ENCODE peak calls at places on chromosomes 1 and 21, in eight cellular contexts. H is HepG2; Z is Jurkat, Clone E6-1; V is ovary; W is IMR-90; G is AG04450; T is neuronal stem cell; J is fibroblast of lung. P is an unnamed sample.

GRCh38 chr1:17596651-17597509 is 57.4 kb downstream of the ARHGEF10L start:
- DNase-seq in Z (no peak), W (no peak), T (no peak), G (no peak), H (no peak), J (no peak), V (no peak), P (no peak)

GRCh38 chr1:54955359-54955758 is 25.1 kb upstream of the TMEM61 start:
- DNase-seq in H (no peak), J (peak; percentile 15), V (no peak), W (peak; percentile 48), Z (no peak), T (no peak), G (no peak), P (peak; percentile 59)

GRCh38 chr21:36613064-36613463 is 85.9 kb upstream of the SIM2 start:
- DNase-seq in V (no peak), T (no peak), Z (no peak), G (peak; percentile 24), J (peak; percentile 49), H (peak; percentile 49), W (peak; percentile 79), P (peak; percentile 67)

GRCh38 chr21:35095859-35096291 is 46.8 kb upstream of the RUNX1 start:
- DNase-seq in H (no peak), V (no peak), Z (no peak), J (peak; percentile 77), T (no peak), W (peak; percentile 47), G (no peak), P (no peak)

GRCh38 chr1:76426606-76427005 is 352.1 kb downstream of the ST6GALNAC3 start:
- DNase-seq in G (no peak), H (no peak), V (no peak), Z (no peak), W (peak; percentile 28), J (peak; percentile 47), T (no peak), P (no peak)

GRCh38 chr1:114156538-114157274 is 3.0 kb upstream of the SYT6 start:
- DNase-seq in J (no peak), H (no peak), T (no peak), V (no peak), Z (no peak), G (no peak), W (no peak), P (no peak)

GRCh38 chr1:90043573-90043972 is 48.7 kb downstream of the ZNF326 start:
- DNase-seq in V (no peak), H (no peak), J (no peak), T (no peak), G (no peak), W (no peak), Z (no peak), P (no peak)

GRCh38 chr1:21955058-21955457 is 17.9 kb upstream of the HSPG2 start:
- DNase-seq in J (no peak), G (no peak), T (no peak), H (no peak), V (no peak), W (no peak), Z (no peak), P (no peak)

GRCh38 chr1:54413295-54413694 is 7.1 kb upstream of the SSBP3 start:
- DNase-seq in Z (peak; percentile 80), H (peak; percentile 39), G (peak; percentile 7), W (peak; percentile 62), T (no peak), J (peak; percentile 46), V (peak; percentile 59), P (peak; percentile 30)

GRCh38 chr1:177334276-177334675 is 163.5 kb downstream of the BRINP2 start:
- DNase-seq in H (no peak), G (no peak), T (no peak), W (no peak), V (no peak), Z (peak; percentile 6), J (no peak), P (no peak)

GRCh38 chr21:36603221-36603620 is 95.7 kb upstream of the SIM2 start:
- DNase-seq in G (no peak), W (no peak), Z (peak; percentile 57), J (no peak), H (no peak), T (no peak), V (no peak), P (no peak)

GRCh38 chr1:38826262-38826661 is 33.3 kb downstream of the RRAGC start:
- DNase-seq in G (no peak), H (no peak), Z (no peak), J (no peak), W (no peak), T (no peak), V (no peak), P (no peak)

GRCh38 chr1:1041873-1042272 is 22.0 kb downstream of the AGRN start:
- DNase-seq in Z (no peak), T (no peak), H (no peak), W (no peak), J (no peak), G (no peak), V (no peak), P (no peak)

GRCh38 chr1:1041092-1041503 is 21.2 kb downstream of the AGRN start:
- DNase-seq in T (no peak), H (no peak), J (no peak), V (no peak), G (no peak), Z (no peak), W (no peak), P (no peak)

GRCh38 chr1:1038694-1039093 is 18.8 kb downstream of the AGRN start:
- DNase-seq in W (no peak), V (no peak), G (no peak), T (no peak), J (no peak), Z (no peak), H (no peak), P (no peak)

GRCh38 chr1:1039145-1039910 is 19.4 kb downstream of the AGRN start:
- DNase-seq in W (no peak), J (no peak), H (no peak), V (no peak), T (no peak), G (no peak), Z (no peak), P (no peak)

DNA sequence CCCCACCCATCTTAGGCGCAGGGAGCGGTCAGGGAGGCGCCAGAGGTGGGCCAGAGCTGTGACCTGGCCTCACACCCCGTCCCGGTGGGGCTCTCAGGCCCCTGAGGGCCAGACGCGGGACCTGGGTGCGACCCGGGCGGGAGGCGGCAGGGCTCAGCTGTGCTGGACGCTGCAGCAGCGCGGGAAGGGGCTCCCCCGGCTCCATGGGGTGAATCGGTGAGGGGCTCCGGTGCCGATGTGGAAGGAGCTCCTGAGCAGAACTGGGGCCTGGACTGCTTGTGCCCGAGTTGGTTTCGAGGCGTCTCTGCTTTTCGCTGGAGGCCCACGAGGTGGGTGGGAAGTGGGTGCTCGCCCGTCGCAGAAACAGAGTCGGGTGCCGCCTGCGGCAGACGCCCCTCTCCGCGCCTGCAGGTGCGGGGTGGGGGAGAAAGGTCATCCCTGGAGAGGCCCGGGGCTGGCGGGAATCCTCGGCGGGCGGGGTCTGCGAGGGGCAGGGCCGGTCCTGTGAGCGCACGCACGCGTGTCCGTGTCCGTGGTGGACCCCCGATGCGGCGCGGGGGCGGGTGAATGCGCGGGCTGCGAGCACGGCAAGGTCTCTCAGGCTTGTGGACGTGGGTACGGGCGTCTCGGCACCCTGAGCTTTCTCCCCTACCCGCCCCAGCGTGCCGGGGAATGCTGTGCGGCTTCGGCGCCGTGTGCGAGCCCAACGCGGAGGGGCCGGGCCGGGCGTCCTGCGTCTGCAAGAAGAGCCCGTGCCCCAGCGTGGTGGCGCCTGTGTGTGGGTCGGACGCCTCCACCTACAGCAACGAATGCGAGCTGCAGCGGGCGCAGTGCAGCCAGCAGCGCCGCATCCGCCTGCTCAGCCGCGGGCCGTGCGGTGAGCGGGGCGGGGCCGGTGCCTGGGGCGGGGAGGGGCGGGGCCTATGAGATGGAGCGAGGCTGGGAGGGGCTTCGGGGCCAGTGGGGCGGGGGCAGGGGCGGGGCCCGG is 20.4 kb downstream of the AGRN start:
- DNase-seq in T (peak; percentile 84), H (no peak), V (peak; percentile 77), W (peak; percentile 85), Z (peak; percentile 78), G (peak; percentile 66), J (peak; percentile 78), P (peak; percentile 82)
- H3K4me3 ChIP-seq in T (peak overlapping the region; percentile 73), H (no peak overlapping the region), V (peak overlapping the region; percentile 7), W (peak overlapping the region; percentile 27), Z (peak overlapping the region; percentile 44), G (peak overlapping the region; percentile 48), J (peak overlapping the region; percentile 49), P (peak overlapping the region; percentile 15)

GRCh38 chr1:180631197-180631765 is 541 bp upstream of the XPR1 start:
- DNase-seq in T (no peak), H (no peak), W (no peak), Z (no peak), V (peak; percentile 19), G (no peak), J (no peak), P (no peak)
- H3K4me3 ChIP-seq in T (no peak overlapping the region), H (peak overlapping the region; percentile 28), W (no peak overlapping the region), Z (peak overlapping the region; percentile 21), V (peak overlapping the region; percentile 50), G (no peak overlapping the region), J (no peak overlapping the region), P (no peak overlapping the region)

GRCh38 chr1:223659711-223660110 is 5.8 kb downstream of the CAPN8 start:
- DNase-seq in T (no peak), Z (no peak), V (no peak), H (no peak), G (no peak), J (no peak), W (no peak), P (no peak)
- H3K4me3 ChIP-seq in T (no peak overlapping the region), Z (no peak overlapping the region), V (no peak overlapping the region), H (no peak overlapping the region), G (no peak overlapping the region), J (no peak overlapping the region), W (no peak overlapping the region), P (no peak overlapping the region)

DNA sequence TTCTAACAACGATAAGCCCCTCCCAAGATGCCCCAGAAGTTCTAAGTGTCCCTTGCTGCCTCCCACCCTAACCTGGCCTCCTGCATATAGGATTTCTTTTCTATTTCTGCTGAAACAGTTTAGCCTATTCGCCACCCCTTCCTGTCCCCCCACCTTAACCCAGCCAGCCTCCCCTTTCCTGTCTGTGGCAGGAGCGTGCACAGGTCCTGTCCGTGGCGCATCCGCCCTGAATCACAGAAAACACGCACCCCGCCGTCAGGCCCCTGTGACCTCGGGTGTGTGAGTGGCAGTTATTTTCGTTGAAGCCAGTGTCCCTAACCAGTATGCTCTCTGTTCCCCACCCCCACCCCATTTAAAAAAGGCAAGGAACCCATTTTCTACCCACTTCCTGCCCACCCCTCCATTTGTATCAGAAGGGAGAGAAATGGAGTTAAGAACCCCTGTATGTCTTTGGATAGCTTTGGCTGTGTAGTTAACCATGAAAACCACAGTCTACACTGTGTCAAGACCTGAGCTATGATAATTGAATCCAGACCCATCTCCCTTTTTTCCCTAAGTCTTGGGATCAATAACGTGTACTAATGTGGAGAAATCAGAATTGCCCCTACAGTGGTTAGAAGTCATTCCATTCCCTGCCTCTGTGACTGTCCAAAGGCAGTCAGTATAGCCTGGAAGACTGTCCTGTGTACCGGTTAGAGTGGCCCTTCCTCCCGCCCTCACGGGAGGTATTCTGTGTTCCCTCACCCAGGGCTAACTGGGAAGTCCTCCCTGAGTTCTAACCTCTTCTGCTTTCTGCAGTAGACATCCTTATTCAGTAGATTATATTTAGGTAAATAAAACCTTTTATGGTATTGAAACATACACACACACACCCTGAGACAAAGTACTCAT is 1.8 kb downstream of the PLEKHO1 start:
- DNase-seq in W (no peak), H (no peak), T (no peak), V (no peak), J (no peak), G (no peak), Z (peak; percentile 90), P (no peak)
- H3K4me3 ChIP-seq in W (peak overlapping the region; percentile 97), H (peak overlapping the region; percentile 88), T (peak overlapping the region; percentile 90), V (peak overlapping the region; percentile 75), J (peak overlapping the region; percentile 95), G (peak overlapping the region; percentile 90), Z (peak overlapping the region; percentile 85), P (peak overlapping the region; percentile 72)

P was measured in astrocyte of the spinal cord.